ENCODE peak calls at places on chromosomes 4 and X, in five cellular contexts. N is left ventricle myocardium inferior, S is cardiac muscle cell, Q is dorsolateral prefrontal cortex, A is esophagus squamous epithelium. K is an unnamed sample.

GRCh38 chrX:107711521-107712041 is 64.0 kb downstream of the TSC22D3 start:
- DNase-seq in S (no peak), A (no peak), N (no peak), Q (no peak), K (peak; percentile 62)

GRCh38 chrX:74536142-74537010 is 78.0 kb downstream of the RLIM start:
- DNase-seq in Q (peak; percentile 65), N (peak; percentile 85), A (peak; percentile 18), S (peak; percentile 56), K (peak; percentile 84)

GRCh38 chrX:40867352-40867751 is 132.0 kb upstream of the MED14 start:
- DNase-seq in S (peak; percentile 34), N (no peak), A (no peak), Q (no peak), K (no peak)

GRCh38 chrX:10884246-10884645 is 226.9 kb upstream of the HCCS start:
- DNase-seq in N (no peak), S (no peak), Q (no peak), A (no peak), K (no peak)

GRCh38 chr4:88526221-88526815 is 2.7 kb upstream of the PYURF start:
- DNase-seq in A (no peak), N (no peak), Q (no peak), S (no peak), K (no peak)

GRCh38 chrX:46979340-46979739 is 67.1 kb downstream of the JADE3 start:
- DNase-seq in Q (no peak), S (no peak), N (no peak), A (no peak), K (no peak)

GRCh38 chr4:3502941-3503936 is 29.0 kb downstream of the LRPAP1 start:
- DNase-seq in A (no peak), N (no peak), Q (no peak), S (no peak), K (no peak)

GRCh38 chr4:144343143-144343755 is 202.7 kb upstream of the GYPA start:
- DNase-seq in A (no peak), N (no peak), Q (no peak), S (no peak), K (no peak)

GRCh38 chr4:84681488-84682274 is 98.8 kb downstream of the CDS1 start:
- DNase-seq in A (no peak), N (no peak), S (peak; percentile 81), Q (no peak), K (no peak)

GRCh38 chr4:73721419-73721818 is 18.9 kb upstream of the CXCL8 start:
- DNase-seq in N (no peak), Q (no peak), S (no peak), A (no peak), K (no peak)

GRCh38 chr4:186688150-186688943 is 35.3 kb downstream of the FAT1 start:
- DNase-seq in S (no peak), N (no peak), A (no peak), Q (no peak), K (no peak)
- TF ChIP-seq CTCF in S (no peak), N (no peak), A (no peak), Q (no peak), K (no peak)

DNA sequence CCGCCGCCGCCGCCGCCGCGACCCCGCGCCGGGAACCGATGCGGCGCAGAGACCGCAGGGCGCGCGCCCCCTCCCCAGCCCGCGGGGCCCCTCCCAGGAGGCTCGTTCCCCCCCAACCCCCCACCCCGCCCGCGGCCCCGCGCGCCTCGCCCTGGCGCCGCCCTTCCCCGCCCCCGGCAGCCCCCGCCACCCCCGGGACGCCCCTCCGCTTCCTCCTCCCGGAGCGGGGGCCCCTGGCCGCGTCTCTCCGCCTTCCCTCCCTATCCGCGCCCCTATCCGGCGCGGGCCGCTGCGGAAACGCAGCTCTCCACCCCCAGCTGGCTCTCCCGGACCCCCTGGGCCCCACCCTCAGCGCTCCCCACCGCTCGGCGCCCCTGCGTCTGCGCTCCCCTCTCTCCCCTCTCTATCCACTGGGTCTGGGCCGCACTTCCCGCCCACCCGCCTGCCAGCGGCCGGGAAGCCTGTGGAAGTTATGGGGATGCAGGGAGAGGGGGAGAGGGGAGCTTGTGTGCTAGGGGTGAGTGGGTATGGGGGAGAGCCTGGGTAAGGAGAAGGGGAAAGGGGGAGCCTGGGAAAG is at the start of gene TMEM271:
- DNase-seq in N (no peak), Q (no peak), A (no peak), S (no peak), K (no peak)
- H3K27me3 ChIP-seq in N (peaks cover 95% of the 10 kb centered on the region), Q (no peaks in the 10 kb centered on the region), A (peaks cover 16% of the 10 kb centered on the region), S (peaks cover 96% of the 10 kb centered on the region), K (peaks cover 85% of the 10 kb centered on the region)

GRCh38 chr4:14668296-14668695 is 334.0 kb upstream of the CPEB2 start:
- DNase-seq in S (no peak), N (no peak), A (no peak), Q (no peak), K (no peak)

GRCh38 chr4:14669418-14669817 is 332.9 kb upstream of the CPEB2 start:
- DNase-seq in A (no peak), S (no peak), N (no peak), Q (no peak), K (no peak)

DNA sequence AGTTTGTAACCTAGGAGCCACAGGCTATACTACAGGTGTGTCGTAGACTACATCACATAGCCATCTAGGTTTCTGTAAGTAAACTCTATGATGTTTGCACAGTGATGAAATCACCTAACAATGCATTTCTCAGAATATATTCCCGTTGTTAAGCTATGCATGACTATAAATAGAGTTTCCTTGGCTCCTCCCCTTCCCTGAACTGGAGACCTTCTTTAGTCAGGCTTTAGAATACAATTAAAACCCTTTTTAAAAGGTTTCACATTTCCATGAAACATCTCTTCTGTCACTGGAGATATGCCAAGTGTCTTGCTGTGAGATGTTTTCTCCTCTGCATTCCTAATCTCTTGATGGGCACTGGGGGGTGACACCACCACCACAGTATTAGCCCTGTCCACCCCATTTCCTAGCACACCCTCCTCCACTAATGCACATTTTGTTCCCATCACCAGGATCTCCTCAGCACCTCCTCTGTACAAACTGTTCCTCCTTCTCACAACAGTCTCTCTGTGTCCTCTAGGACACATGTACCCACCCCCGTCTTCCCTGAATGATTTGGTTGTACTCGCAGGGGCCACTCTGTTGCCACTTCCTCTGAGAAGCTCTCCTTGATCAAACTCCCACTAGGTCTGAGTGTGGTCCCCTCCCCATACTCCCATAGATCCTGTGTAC is 334.5 kb upstream of the CPEB2 start:
- DNase-seq in N (no peak), A (no peak), Q (no peak), S (no peak), K (no peak)
- TF ChIP-seq CTCF in N (no peak), A (no peak), Q (no peak), S (no peak), K (no peak)

DNA sequence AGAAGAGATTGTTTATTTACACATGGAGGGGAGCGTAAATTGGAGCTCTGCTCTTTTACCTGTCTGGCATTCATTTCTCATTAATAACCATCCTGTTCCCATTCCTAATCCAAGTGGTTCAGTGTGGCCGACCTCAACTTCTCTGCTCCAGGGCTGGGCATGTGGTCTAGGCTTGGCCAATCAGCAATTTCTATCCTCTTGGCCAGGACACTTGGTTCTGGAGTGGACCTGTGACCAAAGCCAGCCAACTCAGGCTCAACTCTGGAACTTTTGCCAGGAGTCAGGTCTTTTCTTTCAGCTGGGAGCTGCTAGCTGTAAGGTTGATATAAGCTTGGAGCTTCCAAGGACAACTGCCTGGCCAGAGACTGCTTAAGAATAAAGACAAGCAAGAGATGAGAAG is 15.6 kb upstream of the RASL11B start:
- DNase-seq in A (no peak), Q (no peak), N (no peak), S (no peak), K (no peak)
- H3K27me3 ChIP-seq in A (no peaks in the 10 kb centered on the region), Q (no peaks in the 10 kb centered on the region), N (no peaks in the 10 kb centered on the region), S (no peaks in the 10 kb centered on the region), K (no peaks in the 10 kb centered on the region)

GRCh38 chr4:113978105-113978504 is 1.3 kb downstream of the ARSJ start:
- DNase-seq in Q (no peak), S (no peak), N (no peak), A (no peak), K (no peak)

GRCh38 chr4:113979973-113980615 is 647 bp upstream of the ARSJ start:
- DNase-seq in S (no peak), N (no peak), A (no peak), Q (no peak), K (no peak)

GRCh38 chr4:113976937-113977855 is 2.3 kb downstream of the ARSJ start:
- DNase-seq in Q (no peak), N (no peak), S (no peak), A (no peak), K (no peak)

GRCh38 chr4:113978561-113979156 is 788 bp downstream of the ARSJ start:
- DNase-seq in S (no peak), N (no peak), Q (peak; percentile 67), A (no peak), K (no peak)

GRCh38 chr4:113979157-113979972 is at the start of gene ARSJ:
- DNase-seq in S (peak; percentile 73), A (no peak), Q (peak; percentile 72), N (peak; percentile 51), K (no peak)
- TF ChIP-seq CTCF in S (peak; percentile 23), A (no peak), Q (no peak), N (no peak), K (no peak)

GRCh38 chrX:133353233-133353632 is 62.1 kb downstream of the GPC4 start:
- DNase-seq in N (no peak), Q (no peak), S (no peak), A (no peak), K (no peak)

GRCh38 chrX:133350751-133351150 is 64.5 kb downstream of the GPC4 start:
- DNase-seq in A (no peak), Q (no peak), N (peak; percentile 14), S (no peak), K (no peak)
- H3K27me3 ChIP-seq in A (no peaks in the 10 kb centered on the region), Q (no peaks in the 10 kb centered on the region), N (no peaks in the 10 kb centered on the region), S (no peaks in the 10 kb centered on the region), K (no peaks in the 10 kb centered on the region)

K was measured in suprapubic skin.